ENCODE peak calls at places on chromosome 4, in four cellular contexts. Q is esophagus muscularis mucosa, Y is upper lobe of left lung, T is endothelial cell of umbilical vein. L is an unnamed sample.

GRCh38 chr4:16259531-16260246 is 33.4 kb upstream of the TAPT1 start:
- DNase-seq in Q (no peak), Y (no peak), T (no peak), L (no peak)

GRCh38 chr4:42519803-42520417 is 122.6 kb downstream of the SHISA3 start:
- DNase-seq in Q (no peak), Y (no peak), T (peak; percentile 74), L (no peak)

GRCh38 chr4:24781999-24782745 is 13.2 kb upstream of the SOD3 start:
- DNase-seq in Y (no peak), Q (peak; percentile 66), T (peak; percentile 59), L (no peak)

GRCh38 chr4:68451246-68452211 is 4.3 kb downstream of the TMPRSS11E start:
- DNase-seq in Y (no peak), T (no peak), Q (no peak), L (no peak)

GRCh38 chr4:3716034-3716875 is 49.9 kb upstream of the ADRA2C start:
- DNase-seq in Y (no peak), Q (no peak), T (no peak), L (no peak)

GRCh38 chr4:104128850-104129213 is 365.9 kb downstream of the CXXC4 start:
- DNase-seq in Y (no peak), T (no peak), Q (no peak), L (no peak)

GRCh38 chr4:67879486-67879885 is 4.3 kb downstream of the TMPRSS11D start:
- DNase-seq in Y (no peak), Q (no peak), T (no peak), L (no peak)

GRCh38 chr4:62262676-62263075 is 1062.5 kb downstream of the ADGRL3 start:
- DNase-seq in Y (no peak), Q (no peak), T (no peak), L (no peak)

GRCh38 chr4:151649461-151649860 is 111.3 kb downstream of the GATB start:
- DNase-seq in T (no peak), Y (peak; percentile 32), Q (no peak), L (no peak)

GRCh38 chr4:16893141-16893571 is 5.3 kb downstream of the LDB2 start:
- DNase-seq in T (peak; percentile 51), Q (no peak), Y (no peak), L (no peak)

GRCh38 chr4:107631568-107631967 is 88.5 kb downstream of the PAPSS1 start:
- DNase-seq in Q (no peak), T (no peak), Y (no peak), L (no peak)

GRCh38 chr4:181008164-181008563 is 1235.0 kb upstream of the TENM3 start:
- DNase-seq in Q (no peak), Y (no peak), T (no peak), L (no peak)

GRCh38 chr4:128427832-128428366 is 140.3 kb upstream of the PGRMC2 start:
- DNase-seq in T (peak; percentile 48), Q (no peak), Y (no peak), L (peak; percentile 42)

GRCh38 chr4:85557016-85557901 is 82.3 kb downstream of the ARHGAP24 start:
- DNase-seq in T (no peak), Q (no peak), Y (peak; percentile 6), L (no peak)

GRCh38 chr4:20544645-20545044 is 155.6 kb upstream of the PACRGL start:
- DNase-seq in T (peak; percentile 74), Y (no peak), Q (no peak), L (no peak)

GRCh38 chr4:52037730-52038108 is 380 bp downstream of the SGCB start:
- DNase-seq in Y (no peak), Q (no peak), T (peak; percentile 42), L (peak; percentile 75)

GRCh38 chr4:185831125-185831815 is 19.3 kb upstream of the SORBS2 start:
- DNase-seq in Q (no peak), Y (no peak), T (no peak), L (no peak)

GRCh38 chr4:139534287-139534950 is 21.6 kb downstream of the SETD7 start:
- DNase-seq in Y (no peak), Q (no peak), T (no peak), L (no peak)

GRCh38 chr4:158768577-158769174 is at the start of gene FNIP2:
- DNase-seq in Y (peak; percentile 96), T (peak; percentile 80), Q (peak; percentile 93), L (peak; percentile 74)
- TF ChIP-seq POLR2A in Y (no peak), T (peak; percentile 53), Q (no peak), L (peak; percentile 86)

GRCh38 chr4:58265734-58266133 is 1155.5 kb upstream of the IGFBP7 start:
- DNase-seq in Y (no peak), Q (no peak), T (no peak), L (no peak)
- TF ChIP-seq POLR2A in Y (no peak), Q (no peak), T (no peak), L (no peak)

DNA sequence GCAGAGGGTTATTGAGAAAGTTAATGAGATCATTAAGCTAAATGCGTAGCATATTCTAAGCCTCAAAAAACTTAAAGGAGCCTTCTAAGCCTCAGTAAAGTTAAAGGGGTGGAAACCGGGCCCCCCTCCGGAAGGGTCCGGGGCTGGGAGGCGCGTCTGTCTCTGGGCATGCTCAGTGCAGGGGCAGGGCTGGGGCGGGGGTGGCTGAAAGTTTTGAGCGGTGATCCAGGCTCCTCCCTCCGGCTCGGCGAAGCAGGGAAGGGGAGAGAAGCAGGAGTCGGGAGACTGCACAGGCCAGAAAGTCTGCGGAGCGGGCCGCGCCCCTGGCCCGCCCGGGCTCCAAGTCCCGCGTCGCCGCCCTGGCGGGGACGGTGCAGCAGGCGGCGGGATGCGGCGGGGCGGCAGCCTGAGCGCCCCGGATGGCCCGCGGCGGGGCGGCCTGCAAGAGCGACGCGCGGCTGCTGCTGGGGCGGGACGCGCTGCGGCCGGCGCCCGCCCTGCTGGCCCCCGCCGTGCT is at the start of gene EVC:
- DNase-seq in Y (peak; percentile 90), Q (peak; percentile 94), T (peak; percentile 67), L (peak; percentile 43)
- TF ChIP-seq POLR2A in Y (no peak), Q (no peak), T (peak; percentile 80), L (peak; percentile 35)

DNA sequence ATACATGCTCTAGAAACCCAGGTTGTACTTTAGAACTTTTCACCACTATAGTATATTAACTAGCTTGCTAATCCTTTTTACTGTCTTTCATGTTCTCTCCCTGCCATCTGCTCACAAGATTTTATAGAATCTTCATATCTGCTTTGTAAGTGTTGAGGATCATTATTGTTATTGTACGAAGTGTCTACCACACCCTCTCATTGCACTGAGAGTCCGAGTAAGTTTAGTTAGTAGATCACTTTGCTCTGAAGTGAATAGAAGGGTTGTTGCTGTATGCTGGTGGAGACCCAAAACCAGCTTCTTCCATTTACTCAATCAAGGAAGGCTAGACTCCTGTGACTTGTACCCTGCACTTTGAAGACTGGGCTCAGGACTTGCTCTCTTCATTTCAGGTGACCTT is 17.1 kb downstream of the GAB1 start:
- DNase-seq in T (no peak), Q (no peak), Y (no peak), L (no peak)
- TF ChIP-seq POLR2A in T (no peak), Q (no peak), Y (no peak), L (no peak)

GRCh38 chr4:81473086-81473396 is 1.3 kb upstream of the RASGEF1B start:
- DNase-seq in T (no peak), Q (no peak), Y (no peak), L (no peak)

GRCh38 chr4:81472249-81473085 is 760 bp upstream of the RASGEF1B start:
- DNase-seq in Y (no peak), T (no peak), Q (no peak), L (peak; percentile 13)

GRCh38 chr4:81469774-81470455 is 1.8 kb downstream of the RASGEF1B start:
- DNase-seq in T (no peak), Q (no peak), Y (no peak), L (no peak)

GRCh38 chr4:81470456-81471327 is 1.0 kb downstream of the RASGEF1B start:
- DNase-seq in Q (no peak), T (peak; percentile 1), Y (peak; percentile 87), L (peak; percentile 51)

GRCh38 chr4:81471361-81472248 is at the start of gene RASGEF1B:
- DNase-seq in T (peak; percentile 77), Q (peak; percentile 95), Y (peak; percentile 99), L (peak; percentile 71)
- TF ChIP-seq POLR2A in T (no peak), Q (peak; percentile 49), Y (peak; percentile 24), L (peak; percentile 89)

DNA sequence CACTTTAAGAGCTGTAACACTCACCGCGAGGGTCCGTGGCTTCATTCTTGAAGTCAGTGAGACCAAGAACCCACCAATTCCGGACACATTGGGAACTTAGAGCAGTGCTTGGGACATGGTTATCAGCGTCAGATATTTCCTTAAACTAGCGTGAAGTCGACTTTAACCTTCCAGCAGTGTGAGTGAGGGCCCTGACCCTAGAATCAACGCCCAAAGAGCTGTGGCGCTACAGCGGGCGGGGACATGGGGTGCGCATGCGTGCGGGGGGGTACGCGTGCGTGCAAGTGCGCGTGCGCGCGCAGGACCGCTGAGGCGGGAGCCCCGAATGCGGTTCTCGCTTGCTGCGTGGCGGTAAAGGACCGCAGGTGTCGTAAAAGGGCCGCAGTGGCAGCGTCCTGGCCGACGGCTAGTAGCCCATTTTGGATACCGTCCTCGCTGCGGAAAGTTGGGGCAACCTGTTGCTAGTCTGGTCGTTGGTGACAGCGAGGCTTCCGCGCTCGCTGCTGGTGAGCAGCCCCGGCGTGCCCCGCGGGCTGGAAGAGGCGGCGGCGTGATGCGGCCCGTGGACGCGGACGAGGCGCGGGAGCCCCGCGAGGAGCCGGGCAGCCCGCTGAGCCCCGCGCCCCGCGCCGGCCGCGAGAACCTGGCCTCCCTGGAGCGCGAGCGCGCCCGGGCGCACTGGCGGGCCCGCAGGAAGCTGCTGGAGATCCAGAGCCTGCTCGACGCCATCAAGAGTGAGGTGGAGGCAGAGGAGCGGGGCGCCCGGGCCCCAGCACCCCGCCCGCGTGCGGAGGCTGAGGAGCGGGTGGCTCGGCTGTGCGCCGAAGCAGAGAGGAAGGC is 19.8 kb upstream of the S100P start:
- DNase-seq in Y (peak; percentile 99), Q (peak; percentile 96), T (peak; percentile 97), L (peak; percentile 95)
- TF ChIP-seq POLR2A in Y (no peak), Q (no peak), T (peak; percentile 77), L (peak; percentile 68)

DNA sequence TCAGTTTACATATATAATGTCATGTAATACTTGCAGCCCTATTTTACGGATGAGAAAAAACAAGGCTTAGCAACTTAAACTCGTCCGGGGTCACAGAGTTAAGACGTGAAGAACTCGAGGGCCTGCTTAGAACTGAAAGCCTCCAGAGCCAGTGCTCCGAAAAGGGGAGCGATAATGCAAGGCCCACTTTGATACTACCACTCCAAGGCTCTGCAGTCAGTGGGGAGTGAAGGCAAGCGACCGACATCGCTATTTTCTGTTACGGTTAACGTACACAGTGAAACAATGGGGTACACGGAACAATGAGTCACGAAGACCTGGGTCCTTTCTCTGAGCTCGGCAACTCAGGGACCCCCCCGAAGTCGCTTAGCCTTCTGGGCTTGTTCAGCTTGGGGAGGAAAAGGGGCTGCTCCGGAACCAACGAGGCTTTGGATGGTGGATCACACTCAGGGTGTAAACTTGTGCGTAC is 957 bp downstream of the PPA2 start:
- DNase-seq in T (no peak), Y (no peak), Q (no peak), L (no peak)
- TF ChIP-seq POLR2A in T (no peak), Y (no peak), Q (no peak), L (no peak)

DNA sequence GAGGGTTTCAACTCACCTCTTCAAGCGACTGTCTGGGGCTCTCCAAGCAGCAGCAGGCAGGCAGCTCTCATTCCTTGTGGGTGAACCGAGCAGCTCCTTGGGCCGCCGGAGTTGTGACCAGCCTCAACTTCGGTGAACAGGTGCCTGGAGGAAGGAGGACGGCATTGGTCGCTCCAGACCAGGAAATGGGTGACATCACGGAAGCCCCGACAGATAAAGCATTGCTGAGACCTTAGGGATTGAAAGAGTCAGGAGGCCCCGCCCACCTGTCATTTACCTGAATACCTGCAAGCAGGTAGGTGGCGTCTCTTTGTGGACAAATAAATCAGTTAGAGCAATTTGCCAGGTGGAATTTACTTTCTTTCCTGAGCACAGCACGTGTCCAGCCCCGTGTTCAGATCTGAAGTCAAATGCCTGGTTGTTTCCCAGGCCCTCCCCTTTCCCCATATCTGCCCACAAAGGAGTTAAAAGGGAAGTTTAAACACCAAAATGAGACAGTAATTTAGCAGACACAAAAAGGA is at the start of gene LNX1:
- DNase-seq in Y (peak; percentile 33), Q (peak; percentile 21), T (no peak), L (no peak)
- TF ChIP-seq POLR2A in Y (no peak), Q (no peak), T (no peak), L (no peak)

GRCh38 chr4:87087015-87087920 is 133.2 kb downstream of the KLHL8 start:
- DNase-seq in Y (no peak), Q (no peak), T (no peak), L (no peak)
- TF ChIP-seq POLR2A in Y (no peak), Q (no peak), T (no peak), L (no peak)